ENCODE peak calls at places on chromosomes 3 and 15, in five cellular contexts. One of them, this sample, is unnamed.
A peak's percentile ranks its signal among the peaks of the same experiment; 100 is the strongest.

GRCh38 chr15:48946088-48946839 is 17.5 kb downstream of the SHC4 start:
- DNase-seq in psoas muscle: no peak
- DNase-seq in heart left ventricle: no peak
- DNase-seq in GM06990: no peak
- DNase-seq in GM12878: no peak
- DNase-seq in this sample: no peak

GRCh38 chr3:140187028-140187427 is 252.0 kb downstream of the CLSTN2 start:
- DNase-seq in GM06990: no peak
- DNase-seq in heart left ventricle: peak; percentile 31
- DNase-seq in psoas muscle: no peak
- DNase-seq in GM12878: no peak
- DNase-seq in this sample: no peak

GRCh38 chr3:16484216-16484615 is 29.3 kb downstream of the RFTN1 start:
- DNase-seq in psoas muscle: no peak
- DNase-seq in heart left ventricle: no peak
- DNase-seq in GM06990: no peak
- DNase-seq in GM12878: no peak
- DNase-seq in this sample: no peak

GRCh38 chr15:42419369-42419768 is 60.1 kb downstream of the CAPN3 start:
- DNase-seq in psoas muscle: no peak
- DNase-seq in GM06990: no peak
- DNase-seq in GM12878: no peak
- DNase-seq in heart left ventricle: no peak
- DNase-seq in this sample: no peak

GRCh38 chr3:47162695-47163022 is 1.3 kb downstream of the SETD2 start:
- DNase-seq in heart left ventricle: no peak
- DNase-seq in GM06990: no peak
- DNase-seq in GM12878: no peak
- DNase-seq in psoas muscle: no peak
- DNase-seq in this sample: no peak

GRCh38 chr3:140216249-140216648 is 281.3 kb downstream of the CLSTN2 start:
- DNase-seq in heart left ventricle: no peak
- DNase-seq in GM06990: no peak
- DNase-seq in psoas muscle: no peak
- DNase-seq in GM12878: no peak
- DNase-seq in this sample: no peak

GRCh38 chr3:52786330-52787215 is 8.0 kb upstream of the ITIH3 start:
- DNase-seq in psoas muscle: peak; percentile 48
- DNase-seq in GM12878: no peak
- DNase-seq in heart left ventricle: peak; percentile 2
- DNase-seq in GM06990: no peak
- DNase-seq in this sample: peak; percentile 51

GRCh38 chr3:183247190-183247589 is 5.9 kb upstream of the B3GNT5 start:
- DNase-seq in GM12878: no peak
- DNase-seq in psoas muscle: no peak
- DNase-seq in heart left ventricle: no peak
- DNase-seq in GM06990: no peak
- DNase-seq in this sample: no peak

GRCh38 chr3:197792019-197792647 is 1.1 kb downstream of the LRCH3 start:
- DNase-seq in GM06990: peak; percentile 51
- DNase-seq in psoas muscle: no peak
- DNase-seq in GM12878: no peak
- DNase-seq in heart left ventricle: no peak
- DNase-seq in this sample: no peak

GRCh38 chr15:71999807-72000206 is 118.1 kb downstream of the MYO9A start:
- DNase-seq in GM06990: no peak
- DNase-seq in GM12878: no peak
- DNase-seq in psoas muscle: no peak
- DNase-seq in heart left ventricle: no peak
- DNase-seq in this sample: no peak

GRCh38 chr15:66650433-66650832 is 51.6 kb upstream of the SMAD6 start:
- DNase-seq in GM12878: no peak
- DNase-seq in heart left ventricle: peak; percentile 63
- DNase-seq in psoas muscle: peak; percentile 64
- DNase-seq in GM06990: no peak
- DNase-seq in this sample: peak; percentile 81

GRCh38 chr3:7432610-7433009 is 571.7 kb downstream of the GRM7 start:
- DNase-seq in GM12878: no peak
- DNase-seq in heart left ventricle: no peak
- DNase-seq in psoas muscle: no peak
- DNase-seq in GM06990: no peak
- DNase-seq in this sample: no peak

GRCh38 chr15:33067456-33067855 is 127.1 kb downstream of the FMN1 start:
- DNase-seq in heart left ventricle: no peak
- DNase-seq in GM06990: no peak
- DNase-seq in psoas muscle: no peak
- DNase-seq in GM12878: no peak
- DNase-seq in this sample: no peak

GRCh38 chr3:72258786-72259185 is 473.8 kb upstream of the PROK2 start:
- DNase-seq in GM06990: no peak
- DNase-seq in psoas muscle: no peak
- DNase-seq in heart left ventricle: no peak
- DNase-seq in GM12878: no peak
- DNase-seq in this sample: no peak
- H3K27me3 ChIP-seq in GM06990: no peaks in the 10 kb centered on the region
- H3K27me3 ChIP-seq in psoas muscle: no peaks in the 10 kb centered on the region
- H3K27me3 ChIP-seq in heart left ventricle: no peaks in the 10 kb centered on the region
- H3K27me3 ChIP-seq in GM12878: no peaks in the 10 kb centered on the region
- H3K27me3 ChIP-seq in this sample: no peaks in the 10 kb centered on the region

GRCh38 chr3:129857899-129858298 is 35.6 kb downstream of the TMCC1 start:
- DNase-seq in psoas muscle: no peak
- DNase-seq in GM12878: no peak
- DNase-seq in GM06990: no peak
- DNase-seq in heart left ventricle: no peak
- DNase-seq in this sample: no peak

GRCh38 chr3:129859272-129859671 is 34.2 kb downstream of the TMCC1 start:
- DNase-seq in psoas muscle: no peak
- DNase-seq in GM12878: no peak
- DNase-seq in heart left ventricle: no peak
- DNase-seq in GM06990: no peak
- DNase-seq in this sample: no peak

GRCh38 chr3:129855454-129856419 is 37.8 kb downstream of the TMCC1 start:
- DNase-seq in psoas muscle: no peak
- DNase-seq in heart left ventricle: no peak
- DNase-seq in GM06990: no peak
- DNase-seq in GM12878: no peak
- DNase-seq in this sample: no peak

DNA sequence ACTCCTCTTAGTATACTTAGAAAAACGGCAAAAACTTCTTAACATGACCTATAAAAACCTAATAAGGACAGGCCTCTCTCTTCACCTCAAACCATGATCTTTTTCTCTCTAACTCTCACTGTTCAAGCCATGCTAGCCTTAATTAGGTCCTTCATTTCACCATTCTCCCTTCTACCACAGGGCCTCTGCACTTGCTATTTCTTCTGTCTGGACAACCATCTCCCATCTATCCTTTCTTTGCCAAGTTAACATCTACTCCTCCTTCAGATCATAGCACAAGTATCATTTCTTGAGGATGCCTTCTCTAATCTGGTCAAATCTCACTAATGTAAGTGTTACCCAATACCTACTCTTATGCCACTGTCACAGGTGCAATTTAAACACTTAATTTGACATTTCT is 39.1 kb downstream of the TMCC1 start:
- DNase-seq in GM06990: no peak
- DNase-seq in heart left ventricle: no peak
- DNase-seq in GM12878: no peak
- DNase-seq in psoas muscle: no peak
- DNase-seq in this sample: no peak
- H3K4me3 ChIP-seq in GM06990: no peak overlapping the region
- H3K4me3 ChIP-seq in heart left ventricle: no peak overlapping the region
- H3K4me3 ChIP-seq in GM12878: no peak overlapping the region
- H3K4me3 ChIP-seq in psoas muscle: no peak overlapping the region
- H3K4me3 ChIP-seq in this sample: no peak overlapping the region

DNA sequence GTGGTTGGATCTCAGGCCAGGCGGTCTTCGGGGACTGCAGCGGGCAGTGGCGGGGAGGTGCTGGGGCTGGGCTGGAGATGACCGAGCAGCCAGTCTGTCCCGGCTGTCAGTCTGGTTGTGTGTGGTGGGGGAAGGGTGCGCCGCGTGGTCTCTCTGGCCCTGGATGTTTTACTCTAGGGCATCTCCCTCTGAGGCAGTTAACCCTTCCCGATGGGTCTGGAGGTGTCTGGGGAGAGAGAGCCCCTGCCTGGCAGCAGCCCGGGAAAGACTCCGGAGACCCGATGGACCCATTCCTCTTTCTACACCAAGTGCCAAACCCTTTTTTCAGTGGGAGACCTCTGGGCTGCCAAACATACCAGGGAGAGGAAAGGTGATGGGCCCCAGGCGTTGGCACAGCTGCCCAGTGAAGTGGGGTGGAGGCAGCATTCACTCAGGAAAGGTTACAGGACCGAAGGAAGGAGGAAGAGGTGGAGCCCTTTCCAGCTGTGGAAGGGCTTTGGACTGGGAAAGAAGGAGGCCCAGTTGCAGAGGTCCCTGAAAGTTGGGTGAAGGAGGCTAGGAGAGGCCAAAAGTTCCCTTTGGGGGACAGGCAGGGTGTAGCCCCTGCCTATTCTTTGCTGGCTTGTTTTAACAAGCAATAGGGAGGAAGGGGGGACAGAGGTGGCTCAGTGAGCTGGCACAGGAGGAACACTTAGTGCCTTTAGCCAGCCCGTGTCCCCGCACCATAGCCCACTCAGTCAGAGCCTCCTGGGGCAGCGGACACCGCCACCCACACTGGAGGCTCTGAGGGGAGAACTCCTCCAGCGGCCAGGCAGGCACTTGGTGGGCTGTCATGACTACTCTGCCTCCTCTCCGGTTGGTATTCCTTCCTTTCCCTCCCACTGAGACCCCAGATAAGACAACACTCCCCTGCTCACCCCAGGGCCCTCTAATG is 2.7 kb upstream of the BAHD1 start:
- DNase-seq in GM06990: no peak
- DNase-seq in heart left ventricle: no peak
- DNase-seq in psoas muscle: peak; percentile 26
- DNase-seq in GM12878: no peak
- DNase-seq in this sample: no peak
- H3K27me3 ChIP-seq in GM06990: peaks cover 7% of the 10 kb centered on the region
- H3K27me3 ChIP-seq in heart left ventricle: peaks cover 44% of the 10 kb centered on the region
- H3K27me3 ChIP-seq in psoas muscle: no peaks in the 10 kb centered on the region
- H3K27me3 ChIP-seq in GM12878: peaks cover 36% of the 10 kb centered on the region
- H3K27me3 ChIP-seq in this sample: no peaks in the 10 kb centered on the region

GRCh38 chr3:65951836-65952505 is 86.7 kb downstream of the MAGI1 start:
- DNase-seq in GM12878: no peak
- DNase-seq in psoas muscle: no peak
- DNase-seq in GM06990: no peak
- DNase-seq in heart left ventricle: no peak
- DNase-seq in this sample: no peak
- H3K4me3 ChIP-seq in GM12878: no peak overlapping the region
- H3K4me3 ChIP-seq in psoas muscle: no peak overlapping the region
- H3K4me3 ChIP-seq in GM06990: no peak overlapping the region
- H3K4me3 ChIP-seq in heart left ventricle: no peak overlapping the region
- H3K4me3 ChIP-seq in this sample: no peak overlapping the region